ENCODE peak calls at places on chromosomes 12 and 14, in five cellular contexts. J is IMR-90, Q is ovary, L is testis, U is lower leg skin. A is an unnamed sample.

GRCh38 chr12:62813031-62813829 is 121.7 kb downstream of the PPM1H start:
- DNase-seq in Q (peak), U (peak), J (peak), L (peak), A (no peak)

GRCh38 chr14:68941820-68942219 is 37.3 kb downstream of the ACTN1 start:
- DNase-seq in Q (no peak), J (peak), L (no peak), U (peak), A (peak)

GRCh38 chr14:79093542-79093941 is 923.4 kb downstream of the NRXN3 start:
- DNase-seq in J (no peak), U (no peak), L (no peak), Q (no peak), A (no peak)

GRCh38 chr12:100229036-100229635 is 28.5 kb downstream of the ACTR6 start:
- DNase-seq in L (no peak), J (peak), Q (no peak), U (no peak), A (no peak)

GRCh38 chr14:61699092-61699491 is 3.8 kb downstream of the HIF1A start:
- DNase-seq in Q (no peak), J (no peak), L (no peak), U (no peak), A (no peak)

GRCh38 chr14:64654072-64654899 is 49.9 kb upstream of the PLEKHG3 start:
- DNase-seq in J (peak), U (no peak), Q (no peak), L (no peak), A (peak)

GRCh38 chr12:64059685-64060084 is 162.4 kb downstream of the KICS2 start:
- DNase-seq in Q (no peak), U (no peak), L (no peak), J (no peak), A (no peak)

GRCh38 chr14:51653096-51653814 is 1.5 kb downstream of the FRMD6 start:
- DNase-seq in Q (no peak), J (peak), U (no peak), L (no peak), A (no peak)

GRCh38 chr12:120598674-120599463 is 17.7 kb upstream of the POP5 start:
- DNase-seq in U (no peak), L (peak), Q (no peak), J (peak), A (peak)

GRCh38 chr12:66755727-66756395 is 77.0 kb upstream of the GRIP1 start:
- DNase-seq in Q (no peak), L (no peak), J (no peak), U (no peak), A (no peak)

GRCh38 chr12:17134315-17134714 is 528.4 kb upstream of the LMO3 start:
- DNase-seq in L (no peak), J (no peak), Q (no peak), U (no peak), A (no peak)

GRCh38 chr12:57727758-57728395 is 10.7 kb downstream of the AGAP2 start:
- DNase-seq in L (peak), Q (no peak), U (no peak), J (no peak), A (no peak)

GRCh38 chr12:116677202-116677651 is 60.6 kb downstream of the SPRING1 start:
- DNase-seq in L (no peak), Q (no peak), U (no peak), J (no peak), A (no peak)

GRCh38 chr14:28656704-28657255 is 109.8 kb upstream of the FOXG1 start:
- DNase-seq in J (no peak), L (no peak), U (no peak), Q (no peak), A (no peak)

GRCh38 chr12:105920161-105920684 is 218.5 kb downstream of the NUAK1 start:
- DNase-seq in Q (no peak), U (peak), L (peak), J (no peak), A (no peak)

GRCh38 chr14:48251290-48251689 is 575.9 kb upstream of the MDGA2 start:
- DNase-seq in U (no peak), J (no peak), Q (no peak), L (no peak), A (no peak)

GRCh38 chr12:51848843-51849735 is 571 bp upstream of the FIGNL2 start:
- DNase-seq in U (no peak), L (no peak), Q (no peak), J (no peak), A (no peak)

GRCh38 chr12:119668315-119668651 is 350 bp downstream of the PRKAB1 start:
- DNase-seq in Q (no peak), J (peak), U (no peak), L (no peak), A (no peak)

GRCh38 chr12:130990034-130990433 is 36.3 kb downstream of the ADGRD1 start:
- DNase-seq in U (no peak), J (no peak), Q (no peak), L (no peak), A (no peak)

GRCh38 chr12:130992448-130992847 is 38.7 kb downstream of the ADGRD1 start:
- DNase-seq in Q (no peak), U (no peak), J (no peak), L (no peak), A (no peak)

GRCh38 chr12:130994821-130995375 is 41.2 kb downstream of the ADGRD1 start:
- DNase-seq in L (no peak), U (no peak), J (no peak), Q (no peak), A (no peak)

GRCh38 chr12:130992979-130993538 is 39.4 kb downstream of the ADGRD1 start:
- DNase-seq in L (no peak), J (no peak), Q (no peak), U (no peak), A (no peak)

GRCh38 chr12:130993759-130994670 is 40.3 kb downstream of the ADGRD1 start:
- DNase-seq in U (no peak), J (no peak), Q (no peak), L (peak), A (no peak)
- TF ChIP-seq POLR2A in U (no peak), J (no peak), Q (no peak), L (no peak), A (no peak)

GRCh38 chr14:100065161-100065871 is at the start of gene EVL:
- DNase-seq in Q (no peak), J (no peak), L (no peak), U (no peak), A (no peak)
- TF ChIP-seq POLR2A in Q (no peak), J (no peak), L (no peak), U (no peak), A (no peak)

GRCh38 chr12:4353785-4354208 is 25.7 kb downstream of the FGF23 start:
- DNase-seq in J (no peak), Q (no peak), L (no peak), U (no peak), A (no peak)

GRCh38 chr12:4355150-4355842 is 24.2 kb downstream of the FGF23 start:
- DNase-seq in L (peak), J (no peak), U (no peak), Q (no peak), A (no peak)

DNA sequence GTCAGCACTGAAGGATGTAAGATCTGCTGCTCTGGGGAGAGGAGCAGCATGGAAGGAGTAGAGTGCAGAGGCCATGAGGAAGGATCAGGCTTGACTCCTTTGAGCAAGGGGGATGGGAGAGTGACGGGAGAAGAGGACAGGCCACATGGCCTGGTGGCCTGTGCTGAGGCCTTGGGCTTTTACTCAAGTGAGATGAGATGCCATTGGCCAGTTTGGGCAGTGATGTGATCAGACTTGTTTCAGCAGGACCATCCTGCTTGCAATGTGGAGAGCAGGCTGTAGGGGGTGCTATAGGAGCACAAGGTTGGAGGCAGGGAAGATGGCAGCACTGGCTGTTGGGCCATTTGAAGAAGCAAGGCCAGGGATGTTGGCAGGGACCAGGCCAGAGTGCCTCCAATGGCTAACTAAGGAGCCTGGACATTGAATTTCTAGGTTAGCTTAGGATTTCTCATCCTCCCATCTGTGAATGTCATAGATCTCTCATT is 23.6 kb downstream of the FGF23 start:
- DNase-seq in L (peak), Q (no peak), U (no peak), J (peak), A (peak)
- TF ChIP-seq POLR2A in L (no peak), Q (no peak), U (no peak), J (no peak), A (no peak)

GRCh38 chr14:50353126-50353525 is 41.0 kb downstream of the DMAC2L start:
- DNase-seq in Q (no peak), U (no peak), L (no peak), J (peak), A (no peak)
- TF ChIP-seq POLR2A in Q (no peak), U (no peak), L (no peak), J (no peak), A (no peak)

GRCh38 chr12:106986625-106987389 is at the start of gene MTERF2:
- DNase-seq in Q (peak), U (peak), L (peak), J (peak), A (peak)
- TF ChIP-seq POLR2A in Q (peak), U (no peak), L (peak), J (peak), A (peak)

DNA sequence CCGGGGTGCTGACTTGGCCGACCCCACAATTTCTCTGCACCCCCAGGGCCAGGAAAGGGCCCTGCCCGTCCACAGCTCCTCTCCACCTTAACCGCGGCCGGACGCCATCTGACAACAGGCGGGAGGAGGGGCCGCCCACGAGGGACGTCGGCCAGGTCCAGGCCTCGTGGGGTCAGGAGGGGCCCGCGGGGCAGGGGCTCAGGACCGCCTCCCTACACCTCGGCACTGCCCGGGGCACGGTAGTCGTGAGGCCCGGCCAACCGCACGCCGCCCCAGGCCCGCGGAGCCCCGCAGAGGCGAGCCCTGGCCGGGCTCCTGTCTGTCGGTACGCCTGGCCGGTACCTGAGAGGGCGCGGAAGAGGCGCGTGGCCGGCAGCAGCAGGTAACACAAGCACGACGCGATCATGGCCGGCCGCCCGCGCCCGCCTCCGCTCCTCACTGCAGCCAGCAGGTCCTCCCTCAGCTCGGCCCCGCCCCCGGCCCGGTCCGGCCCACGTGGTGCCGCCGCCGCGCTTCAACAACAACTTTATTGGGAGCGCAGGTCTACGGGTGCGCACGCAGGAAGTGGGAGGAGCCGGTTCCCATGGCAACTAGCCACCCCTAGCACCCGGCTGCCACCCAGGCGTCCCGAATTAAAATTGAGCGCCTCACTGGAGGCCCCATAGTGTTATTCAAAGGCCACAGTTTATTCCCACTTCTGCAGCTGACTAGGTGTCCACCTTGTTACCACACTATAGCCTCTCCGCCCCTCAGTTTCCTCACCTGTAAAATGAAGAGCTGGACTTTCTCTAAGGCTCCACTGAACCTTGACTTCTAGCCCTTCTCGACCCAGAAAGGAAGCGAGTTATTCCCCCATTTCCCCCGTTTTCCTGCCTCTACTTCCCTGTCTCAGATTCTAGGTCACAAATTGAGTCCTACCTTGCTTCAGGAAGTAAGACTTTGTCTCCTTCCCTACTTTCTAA is at the start of gene ANGEL1:
- DNase-seq in L (peak), U (peak), Q (peak), J (peak), A (peak)
- TF ChIP-seq POLR2A in L (peak), U (no peak), Q (peak), J (no peak), A (peak)

GRCh38 chr12:76346236-76346635 is 2.0 kb downstream of the BBS10 start:
- DNase-seq in Q (no peak), U (no peak), L (no peak), J (peak), A (no peak)

GRCh38 chr12:76345569-76345968 is 2.6 kb downstream of the BBS10 start:
- DNase-seq in L (no peak), Q (no peak), U (no peak), J (no peak), A (no peak)

GRCh38 chr12:76346798-76347420 is 1.3 kb downstream of the BBS10 start:
- DNase-seq in Q (no peak), L (peak), J (peak), U (peak), A (no peak)

DNA sequence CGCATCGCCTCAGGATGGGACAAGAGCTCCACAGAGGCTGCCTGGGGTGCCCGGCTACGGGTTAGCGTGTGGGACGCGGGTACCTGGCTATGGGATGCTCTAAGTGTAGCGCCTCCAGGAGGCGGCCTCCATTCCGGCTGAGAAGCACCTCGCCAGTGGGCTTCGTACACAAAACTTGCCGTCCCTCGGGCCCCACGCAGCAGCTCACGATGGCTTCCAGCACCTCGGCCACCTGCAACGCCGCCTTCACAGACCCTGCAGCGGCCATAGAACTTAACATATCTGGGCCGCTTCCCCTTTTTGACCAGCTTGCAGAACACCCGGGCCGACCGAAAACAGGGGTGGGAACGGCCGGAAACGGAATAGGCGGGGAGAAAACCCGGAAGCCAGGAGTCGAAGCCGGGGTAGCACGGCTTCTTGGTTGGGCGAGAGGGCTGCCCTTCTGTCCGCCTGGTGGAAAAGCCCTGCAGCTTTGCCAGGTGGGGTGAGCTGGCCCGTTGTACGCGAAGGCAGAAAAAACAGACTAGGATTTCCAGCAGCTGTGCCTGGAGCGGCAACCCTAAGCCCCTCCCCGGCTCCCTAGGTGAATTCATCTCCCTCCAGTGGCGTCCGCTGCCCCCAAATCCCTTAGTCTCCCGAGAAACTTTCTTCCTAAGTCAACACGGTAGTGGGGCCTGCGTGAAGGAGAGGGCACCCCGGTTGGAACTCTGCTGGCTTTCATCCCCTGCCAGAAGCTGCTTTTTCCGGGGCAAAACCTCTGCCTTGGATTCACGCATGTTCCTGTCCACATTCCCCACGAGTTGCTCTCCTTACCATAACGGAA is at the start of gene BBS10:
- DNase-seq in J (peak), Q (peak), L (peak), U (peak), A (peak)
- TF ChIP-seq POLR2A in J (no peak), Q (no peak), L (no peak), U (no peak), A (peak)

GRCh38 chr14:56648508-56649301 is 69.1 kb downstream of the TMEM260 start:
- DNase-seq in J (no peak), Q (no peak), L (no peak), U (no peak), A (no peak)
- TF ChIP-seq POLR2A in J (no peak), Q (no peak), L (no peak), U (no peak), A (no peak)

A was measured in H54.